ENCODE peak calls at places on chromosome 5, in eight cellular contexts. R is nucleus accumbens; K is Daoy; T is stimulated activated CD4-positive, alpha-beta T cell treated with anti-CD3 and anti-CD28 coated beads, Interleukin-4, amount 100 ng/mL, for 24 hours; V is NCI-H187 treated with DMSO at 0.1 percent for 48 hours; L is posterior cingulate gyrus; G is adrenal gland; C is uterus. W is an unnamed sample.

GRCh38 chr5:79611046-79611829 is 1.0 kb upstream of the TENT2 start:
- DNase-seq in R (no peak), K (no peak), T (no peak), V (no peak), L (no peak), G (no peak), C (no peak), W (no peak)

GRCh38 chr5:121949885-121950284 is 11.9 kb upstream of the SRFBP1 start:
- DNase-seq in R (no peak), K (peak; percentile 48), T (peak; percentile 20), V (no peak), L (no peak), G (no peak), C (no peak), W (peak; percentile 79)

GRCh38 chr5:148685520-148686134 is 31.3 kb upstream of the HTR4 start:
- DNase-seq in R (no peak), K (peak; percentile 22), T (no peak), V (no peak), L (no peak), G (no peak), C (no peak), W (no peak)

GRCh38 chr5:93246093-93246855 is 334.7 kb downstream of the NR2F1-AS1 start:
- DNase-seq in R (no peak), K (no peak), T (no peak), V (no peak), L (no peak), G (no peak), C (peak; percentile 35), W (peak; percentile 85)

GRCh38 chr5:124803617-124804331 is 57.3 kb upstream of the ZNF608 start:
- DNase-seq in R (no peak), K (no peak), T (no peak), V (no peak), L (no peak), G (no peak), C (no peak), W (no peak)

GRCh38 chr5:142202282-142202681 is 93.7 kb downstream of the NDFIP1 start:
- DNase-seq in R (no peak), K (peak; percentile 66), T (no peak), V (no peak), L (no peak), G (no peak), C (no peak), W (peak; percentile 62)

GRCh38 chr5:88734191-88734640 is 148.8 kb downstream of the MEF2C start:
- DNase-seq in R (no peak), K (no peak), T (no peak), V (no peak), L (no peak), G (peak; percentile 62), C (no peak), W (peak; percentile 12)

GRCh38 chr5:88692979-88693932 is 189.7 kb downstream of the MEF2C start:
- DNase-seq in R (no peak), K (peak; percentile 45), T (no peak), V (no peak), L (no peak), G (no peak), C (no peak), W (no peak)

GRCh38 chr5:128537306-128537998 is 593 bp downstream of the FBN2 start:
- DNase-seq in R (no peak), K (peak; percentile 66), T (no peak), V (no peak), L (no peak), G (peak; percentile 48), C (peak; percentile 36), W (peak; percentile 78)

GRCh38 chr5:174231961-174232487 is 186.5 kb downstream of the NSG2 start:
- DNase-seq in R (no peak), K (peak; percentile 91), T (no peak), V (no peak), L (no peak), G (no peak), C (no peak), W (peak; percentile 31)

GRCh38 chr5:85488295-85488694 is 1103.6 kb upstream of the EDIL3 start:
- DNase-seq in R (no peak), K (no peak), T (no peak), V (no peak), L (no peak), G (no peak), C (no peak), W (no peak)

GRCh38 chr5:54083851-54084250 is 226.5 kb downstream of the ARL15 start:
- DNase-seq in R (no peak), K (no peak), T (no peak), V (no peak), L (no peak), G (no peak), C (no peak), W (no peak)

GRCh38 chr5:43389679-43390329 is 22.4 kb downstream of the CCL28 start:
- DNase-seq in R (no peak), K (peak; percentile 64), T (peak; percentile 62), V (peak; percentile 89), L (no peak), G (peak; percentile 49), C (peak; percentile 18), W (peak; percentile 97)

GRCh38 chr5:55634204-55634785 is 77.8 kb downstream of the SLC38A9 start:
- DNase-seq in R (no peak), K (no peak), T (no peak), V (no peak), L (no peak), G (no peak), C (no peak), W (peak; percentile 60)

GRCh38 chr5:88846434-88846833 is 36.5 kb downstream of the MEF2C start:
- DNase-seq in R (no peak), K (no peak), T (no peak), V (no peak), L (no peak), G (no peak), C (no peak), W (no peak)

GRCh38 chr5:53256746-53257145 is 147.2 kb upstream of the MOCS2 start:
- DNase-seq in R (no peak), K (peak; percentile 11), T (no peak), V (no peak), L (no peak), G (no peak), C (no peak), W (peak; percentile 84)

GRCh38 chr5:174505621-174506020 is 218.8 kb upstream of the MSX2 start:
- DNase-seq in R (no peak), K (peak; percentile 87), T (no peak), V (no peak), L (no peak), G (no peak), C (no peak), W (peak; percentile 76)

GRCh38 chr5:1399737-1400136 is 45.5 kb downstream of the SLC6A3 start:
- DNase-seq in R (no peak), K (no peak), T (no peak), V (no peak), L (no peak), G (no peak), C (no peak), W (no peak)

GRCh38 chr5:142837274-142837673 is 67.1 kb downstream of the ARHGAP26 start:
- DNase-seq in R (no peak), K (no peak), T (no peak), V (no peak), L (no peak), G (no peak), C (no peak), W (no peak)

GRCh38 chr5:150358261-150359095 is 981 bp downstream of the TCOF1 start:
- DNase-seq in R (no peak), K (no peak), T (no peak), V (no peak), L (no peak), G (no peak), C (no peak), W (no peak)

GRCh38 chr5:68456756-68457217 is 241.2 kb downstream of the PIK3R1 start:
- DNase-seq in R (no peak), K (peak; percentile 74), T (no peak), V (no peak), L (no peak), G (peak; percentile 34), C (no peak), W (peak; percentile 54)

GRCh38 chr5:9226026-9226536 is 319.8 kb downstream of the SEMA5A start:
- DNase-seq in R (no peak), K (no peak), T (no peak), V (no peak), L (no peak), G (no peak), C (no peak), W (no peak)

GRCh38 chr5:180604271-180604670 is 13.0 kb upstream of the SCGB3A1 start:
- DNase-seq in R (no peak), K (no peak), T (no peak), V (no peak), L (no peak), G (no peak), C (no peak), W (no peak)

GRCh38 chr5:17088051-17088450 is 129.4 kb upstream of the BASP1 start:
- DNase-seq in R (no peak), K (no peak), T (no peak), V (no peak), L (no peak), G (no peak), C (no peak), W (no peak)

GRCh38 chr5:107665036-107665435 is 5.7 kb downstream of the EFNA5 start:
- DNase-seq in R (no peak), K (no peak), T (no peak), V (no peak), L (no peak), G (no peak), C (no peak), W (no peak)

GRCh38 chr5:71744009-71744792 is 25.1 kb downstream of the CARTPT start:
- DNase-seq in R (no peak), K (no peak), T (no peak), V (no peak), L (no peak), G (no peak), C (no peak), W (no peak)

GRCh38 chr5:146662229-146662628 is 146.2 kb upstream of the GPR151 start:
- DNase-seq in R (no peak), K (no peak), T (no peak), V (no peak), L (no peak), G (no peak), C (no peak), W (peak; percentile 65)

GRCh38 chr5:78102498-78102897 is 192.0 kb downstream of the AP3B1 start:
- DNase-seq in R (no peak), K (no peak), T (no peak), V (no peak), L (no peak), G (no peak), C (no peak), W (peak; percentile 2)

GRCh38 chr5:128674837-128675446 is 136.9 kb upstream of the FBN2 start:
- DNase-seq in R (no peak), K (peak; percentile 53), T (peak; percentile 15), V (no peak), L (no peak), G (peak; percentile 61), C (peak; percentile 22), W (peak; percentile 79)

GRCh38 chr5:61333351-61334223 is 1.5 kb downstream of the ZSWIM6 start:
- DNase-seq in R (peak; percentile 64), K (peak; percentile 45), T (peak; percentile 24), V (no peak), L (no peak), G (peak; percentile 64), C (peak; percentile 37), W (no peak)

W was measured in choroid plexus epithelial cell.